ENCODE peak calls at places on chromosomes 3 and 15, in six cellular contexts. Q, T, O, D, M and L are unnamed samples.

GRCh38 chr15:90101969-90102890 is at the start of gene IDH2:
- DNase-seq in Q (peak; percentile 99), T (peak; percentile 37), O (peak; percentile 32), D (peak; percentile 84), M (peak; percentile 38), L (peak; percentile 75)

GRCh38 chr3:79824166-79824565 is 56.4 kb upstream of the ROBO1 start:
- DNase-seq in Q (no peak), T (no peak), O (no peak), D (no peak), M (no peak), L (no peak)

GRCh38 chr3:36175916-36176461 is 204.3 kb upstream of the STAC start:
- DNase-seq in Q (no peak), T (no peak), O (no peak), D (no peak), M (no peak), L (no peak)

GRCh38 chr15:20346082-20346805 is 195.4 kb downstream of the GOLGA6L6 start:
- DNase-seq in Q (peak; percentile 22), T (no peak), O (no peak), D (no peak), M (no peak), L (no peak)

GRCh38 chr15:51969728-51970127 is 1.9 kb downstream of the LEO1 start:
- DNase-seq in Q (no peak), T (no peak), O (no peak), D (no peak), M (no peak), L (no peak)

GRCh38 chr3:64440498-64440897 is 215.2 kb upstream of the PRICKLE2 start:
- DNase-seq in Q (no peak), T (no peak), O (no peak), D (peak; percentile 39), M (no peak), L (no peak)

GRCh38 chr3:131705558-131706051 is 202.8 kb upstream of the MRPL3 start:
- DNase-seq in Q (no peak), T (no peak), O (no peak), D (no peak), M (no peak), L (peak; percentile 48)

GRCh38 chr3:31341130-31341529 is 191.6 kb upstream of the STT3B start:
- DNase-seq in Q (peak; percentile 24), T (no peak), O (no peak), D (no peak), M (no peak), L (no peak)

GRCh38 chr15:73527598-73527997 is 84.6 kb downstream of the REC114 start:
- DNase-seq in Q (no peak), T (no peak), O (no peak), D (no peak), M (no peak), L (no peak)

GRCh38 chr3:146035366-146035765 is 125.6 kb downstream of the PLOD2 start:
- DNase-seq in Q (no peak), T (no peak), O (no peak), D (no peak), M (no peak), L (no peak)

GRCh38 chr3:134320749-134321148 is 53.5 kb downstream of the AMOTL2 start:
- DNase-seq in Q (no peak), T (no peak), O (no peak), D (no peak), M (peak; percentile 60), L (no peak)

GRCh38 chr3:150721285-150722130 is 17.8 kb upstream of the ERICH6 start:
- DNase-seq in Q (peak; percentile 78), T (no peak), O (no peak), D (peak; percentile 68), M (peak; percentile 45), L (peak; percentile 52)